ENCODE peak calls at places on chromosomes 11 and 22, in six cellular contexts. One of them, this sample, is unnamed. For H3K36me3, the result is how much of the 10 kb centered on the place peaks cover.

GRCh38 chr22:35448552-35448922 is 48.6 kb downstream of the MCM5 start:
- DNase-seq in cardiac muscle cell: no peak
- DNase-seq in aorta: no peak
- DNase-seq in tibial nerve: no peak
- DNase-seq in Peyer's patch: no peak
- DNase-seq in pancreas: no peak
- DNase-seq in this sample: no peak

GRCh38 chr11:86245369-86246292 is 1.1 kb downstream of the EED start:
- DNase-seq in cardiac muscle cell: peak
- DNase-seq in aorta: no peak
- DNase-seq in tibial nerve: no peak
- DNase-seq in Peyer's patch: no peak
- DNase-seq in pancreas: peak
- DNase-seq in this sample: peak

GRCh38 chr11:87300640-87301381 is 263.1 kb downstream of the TMEM135 start:
- DNase-seq in cardiac muscle cell: no peak
- DNase-seq in aorta: no peak
- DNase-seq in tibial nerve: no peak
- DNase-seq in Peyer's patch: no peak
- DNase-seq in pancreas: no peak
- DNase-seq in this sample: no peak

GRCh38 chr11:130464289-130464812 is 15.9 kb downstream of the ADAMTS15 start:
- DNase-seq in cardiac muscle cell: peak
- DNase-seq in aorta: no peak
- DNase-seq in tibial nerve: no peak
- DNase-seq in Peyer's patch: no peak
- DNase-seq in pancreas: no peak
- DNase-seq in this sample: no peak

GRCh38 chr11:70843906-70844305 is 408.5 kb downstream of the SHANK2 start:
- DNase-seq in cardiac muscle cell: no peak
- DNase-seq in aorta: no peak
- DNase-seq in tibial nerve: no peak
- DNase-seq in Peyer's patch: no peak
- DNase-seq in pancreas: no peak
- DNase-seq in this sample: no peak

GRCh38 chr11:128956401-128957203 is 13.9 kb upstream of the TP53AIP1 start:
- DNase-seq in cardiac muscle cell: peak
- DNase-seq in aorta: no peak
- DNase-seq in tibial nerve: no peak
- DNase-seq in Peyer's patch: no peak
- DNase-seq in pancreas: peak
- DNase-seq in this sample: no peak

GRCh38 chr11:47257518-47258316 is at the start of gene NR1H3:
- DNase-seq in cardiac muscle cell: peak
- DNase-seq in aorta: peak
- DNase-seq in tibial nerve: peak
- DNase-seq in Peyer's patch: peak
- DNase-seq in pancreas: peak
- DNase-seq in this sample: peak

GRCh38 chr11:43920598-43921419 is 21.6 kb upstream of the C11orf96 start:
- DNase-seq in cardiac muscle cell: peak
- DNase-seq in aorta: no peak
- DNase-seq in tibial nerve: peak
- DNase-seq in Peyer's patch: no peak
- DNase-seq in pancreas: peak
- DNase-seq in this sample: no peak

GRCh38 chr11:44004452-44004833 is 43.3 kb upstream of the ACCSL start:
- DNase-seq in cardiac muscle cell: no peak
- DNase-seq in aorta: no peak
- DNase-seq in tibial nerve: no peak
- DNase-seq in Peyer's patch: no peak
- DNase-seq in pancreas: no peak
- DNase-seq in this sample: no peak

GRCh38 chr22:36971726-36972125 is 47.5 kb downstream of the TST start:
- DNase-seq in cardiac muscle cell: no peak
- DNase-seq in aorta: no peak
- DNase-seq in tibial nerve: no peak
- DNase-seq in Peyer's patch: no peak
- DNase-seq in pancreas: no peak
- DNase-seq in this sample: no peak

GRCh38 chr11:71466358-71466757 is 13.4 kb downstream of the NADSYN1 start:
- DNase-seq in cardiac muscle cell: no peak
- DNase-seq in aorta: peak
- DNase-seq in tibial nerve: no peak
- DNase-seq in Peyer's patch: peak
- DNase-seq in pancreas: no peak
- DNase-seq in this sample: peak

GRCh38 chr22:47450876-47451475 is 688.5 kb downstream of the TBC1D22A start:
- DNase-seq in cardiac muscle cell: no peak
- DNase-seq in aorta: no peak
- DNase-seq in tibial nerve: no peak
- DNase-seq in Peyer's patch: no peak
- DNase-seq in pancreas: no peak
- DNase-seq in this sample: no peak

GRCh38 chr11:70141490-70142014 is 61.5 kb upstream of the FADD start:
- DNase-seq in cardiac muscle cell: no peak
- DNase-seq in aorta: no peak
- DNase-seq in tibial nerve: no peak
- DNase-seq in Peyer's patch: no peak
- DNase-seq in pancreas: no peak
- DNase-seq in this sample: no peak

GRCh38 chr22:32707971-32708370 is 93.5 kb upstream of the TIMP3 start:
- DNase-seq in cardiac muscle cell: no peak
- DNase-seq in aorta: no peak
- DNase-seq in tibial nerve: no peak
- DNase-seq in Peyer's patch: no peak
- DNase-seq in pancreas: no peak
- DNase-seq in this sample: no peak

GRCh38 chr11:126115820-126116319 is 53.2 kb upstream of the CDON start:
- DNase-seq in cardiac muscle cell: peak
- DNase-seq in aorta: peak
- DNase-seq in tibial nerve: peak
- DNase-seq in Peyer's patch: peak
- DNase-seq in pancreas: peak
- DNase-seq in this sample: peak

GRCh38 chr11:110169738-110170137 is 76.5 kb downstream of the ZC3H12C start:
- DNase-seq in cardiac muscle cell: no peak
- DNase-seq in aorta: no peak
- DNase-seq in tibial nerve: no peak
- DNase-seq in Peyer's patch: no peak
- DNase-seq in pancreas: no peak
- DNase-seq in this sample: no peak

GRCh38 chr11:132850106-132850505 is 682.2 kb downstream of the OPCML start:
- DNase-seq in cardiac muscle cell: no peak
- DNase-seq in aorta: no peak
- DNase-seq in tibial nerve: no peak
- DNase-seq in Peyer's patch: no peak
- DNase-seq in pancreas: no peak
- DNase-seq in this sample: no peak

GRCh38 chr11:116499396-116500001 is 273.3 kb downstream of the BUD13 start:
- DNase-seq in cardiac muscle cell: peak
- DNase-seq in aorta: peak
- DNase-seq in tibial nerve: peak
- DNase-seq in Peyer's patch: peak
- DNase-seq in pancreas: peak
- DNase-seq in this sample: no peak

GRCh38 chr11:74662487-74663103 is 68.6 kb downstream of the CHRDL2 start:
- DNase-seq in cardiac muscle cell: no peak
- DNase-seq in aorta: no peak
- DNase-seq in tibial nerve: no peak
- DNase-seq in Peyer's patch: no peak
- DNase-seq in pancreas: no peak
- DNase-seq in this sample: no peak

GRCh38 chr22:48808038-48808960 is 1019.4 kb downstream of the BRD1 start:
- DNase-seq in cardiac muscle cell: no peak
- DNase-seq in aorta: peak
- DNase-seq in tibial nerve: no peak
- DNase-seq in Peyer's patch: no peak
- DNase-seq in pancreas: no peak
- DNase-seq in this sample: peak

GRCh38 chr11:122619757-122620156 is 35.8 kb upstream of the UBASH3B start:
- DNase-seq in cardiac muscle cell: no peak
- DNase-seq in aorta: no peak
- DNase-seq in tibial nerve: no peak
- DNase-seq in Peyer's patch: no peak
- DNase-seq in pancreas: no peak
- DNase-seq in this sample: no peak

GRCh38 chr11:60985991-60986915 is 14.8 kb downstream of the CD6 start:
- DNase-seq in cardiac muscle cell: peak
- DNase-seq in aorta: no peak
- DNase-seq in tibial nerve: no peak
- DNase-seq in Peyer's patch: no peak
- DNase-seq in pancreas: peak
- DNase-seq in this sample: peak

GRCh38 chr11:63770763-63771162 is 2.2 kb upstream of the ZFTA start:
- DNase-seq in cardiac muscle cell: no peak
- DNase-seq in aorta: no peak
- DNase-seq in tibial nerve: no peak
- DNase-seq in Peyer's patch: no peak
- DNase-seq in pancreas: no peak
- DNase-seq in this sample: no peak

GRCh38 chr11:111557425-111558111 is 17.0 kb downstream of the LAYN start:
- DNase-seq in cardiac muscle cell: peak
- DNase-seq in aorta: no peak
- DNase-seq in tibial nerve: no peak
- DNase-seq in Peyer's patch: no peak
- DNase-seq in pancreas: no peak
- DNase-seq in this sample: no peak

DNA sequence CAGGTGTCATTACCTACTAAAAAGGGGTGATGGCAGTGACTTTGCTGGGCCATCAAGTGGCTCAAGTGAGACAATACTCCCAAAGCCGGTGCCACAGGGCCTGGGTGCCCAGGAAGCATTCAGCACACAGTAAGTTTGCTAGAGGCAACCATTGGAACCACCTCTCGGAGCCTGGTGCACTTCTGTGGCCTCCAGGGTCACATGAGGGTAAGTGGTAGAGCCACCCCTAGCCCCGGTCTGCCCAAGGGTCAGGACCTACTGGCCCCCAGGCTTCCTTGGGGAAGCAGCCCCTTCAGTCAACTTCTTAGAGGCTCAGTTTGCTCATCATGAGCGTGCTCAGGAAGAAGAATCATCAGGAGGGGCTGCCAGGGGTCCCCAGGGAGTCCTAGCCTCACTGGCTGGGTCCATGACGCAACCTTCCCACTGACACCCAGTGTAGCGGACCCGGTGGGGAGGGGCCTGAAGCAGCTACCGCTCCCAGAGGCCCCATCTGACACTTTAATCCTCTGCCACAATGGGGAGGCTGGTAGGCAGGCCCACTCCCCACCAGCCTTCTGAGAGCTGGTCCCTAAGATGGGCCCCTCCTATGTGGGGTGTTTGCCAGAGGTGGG is 17.5 kb upstream of the RASL10A start:
- DNase-seq in cardiac muscle cell: no peak
- DNase-seq in aorta: no peak
- DNase-seq in tibial nerve: no peak
- DNase-seq in Peyer's patch: no peak
- DNase-seq in pancreas: no peak
- DNase-seq in this sample: no peak
- H3K36me3 ChIP-seq in cardiac muscle cell: under half
- H3K36me3 ChIP-seq in aorta: under half
- H3K36me3 ChIP-seq in tibial nerve: half or more
- H3K36me3 ChIP-seq in Peyer's patch: under half
- H3K36me3 ChIP-seq in pancreas: under half
- H3K36me3 ChIP-seq in this sample: half or more

GRCh38 chr11:596374-596773 is 19.4 kb downstream of the IRF7 start:
- DNase-seq in cardiac muscle cell: no peak
- DNase-seq in aorta: no peak
- DNase-seq in tibial nerve: no peak
- DNase-seq in Peyer's patch: no peak
- DNase-seq in pancreas: no peak
- DNase-seq in this sample: no peak

GRCh38 chr11:593347-593746 is 17.1 kb downstream of the PHRF1 start:
- DNase-seq in cardiac muscle cell: no peak
- DNase-seq in aorta: no peak
- DNase-seq in tibial nerve: no peak
- DNase-seq in Peyer's patch: no peak
- DNase-seq in pancreas: no peak
- DNase-seq in this sample: no peak

GRCh38 chr11:597166-597725 is 18.5 kb downstream of the IRF7 start:
- DNase-seq in cardiac muscle cell: no peak
- DNase-seq in aorta: no peak
- DNase-seq in tibial nerve: no peak
- DNase-seq in Peyer's patch: no peak
- DNase-seq in pancreas: no peak
- DNase-seq in this sample: no peak

GRCh38 chr11:592918-593317 is 16.6 kb downstream of the PHRF1 start:
- DNase-seq in cardiac muscle cell: no peak
- DNase-seq in aorta: no peak
- DNase-seq in tibial nerve: no peak
- DNase-seq in Peyer's patch: no peak
- DNase-seq in pancreas: no peak
- DNase-seq in this sample: no peak

DNA sequence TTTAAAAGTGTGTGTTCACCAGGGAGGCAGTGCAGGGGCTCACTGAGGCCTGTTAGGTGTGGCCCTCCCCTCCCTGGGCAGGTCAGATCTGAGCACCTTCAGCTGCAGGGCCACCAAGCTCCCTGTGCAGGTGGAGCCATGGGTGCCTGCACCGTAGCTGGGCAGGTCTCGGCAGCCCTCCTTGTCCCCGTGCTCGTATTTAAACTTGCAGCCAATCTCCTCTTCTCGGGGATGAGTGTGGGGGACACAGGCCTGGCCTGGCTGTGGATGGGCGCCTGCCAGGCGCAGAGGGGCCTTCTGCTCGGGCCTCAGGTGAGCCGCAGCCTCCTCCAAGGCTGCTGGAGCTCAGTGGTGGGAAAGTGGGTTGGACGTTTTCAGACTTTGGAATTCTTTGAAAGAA is 19.1 kb downstream of the PHRF1 start:
- DNase-seq in cardiac muscle cell: no peak
- DNase-seq in aorta: no peak
- DNase-seq in tibial nerve: no peak
- DNase-seq in Peyer's patch: no peak
- DNase-seq in pancreas: no peak
- DNase-seq in this sample: no peak
- H3K36me3 ChIP-seq in cardiac muscle cell: under half
- H3K36me3 ChIP-seq in aorta: under half
- H3K36me3 ChIP-seq in tibial nerve: half or more
- H3K36me3 ChIP-seq in Peyer's patch: under half
- H3K36me3 ChIP-seq in pancreas: half or more
- H3K36me3 ChIP-seq in this sample: half or more

DNA sequence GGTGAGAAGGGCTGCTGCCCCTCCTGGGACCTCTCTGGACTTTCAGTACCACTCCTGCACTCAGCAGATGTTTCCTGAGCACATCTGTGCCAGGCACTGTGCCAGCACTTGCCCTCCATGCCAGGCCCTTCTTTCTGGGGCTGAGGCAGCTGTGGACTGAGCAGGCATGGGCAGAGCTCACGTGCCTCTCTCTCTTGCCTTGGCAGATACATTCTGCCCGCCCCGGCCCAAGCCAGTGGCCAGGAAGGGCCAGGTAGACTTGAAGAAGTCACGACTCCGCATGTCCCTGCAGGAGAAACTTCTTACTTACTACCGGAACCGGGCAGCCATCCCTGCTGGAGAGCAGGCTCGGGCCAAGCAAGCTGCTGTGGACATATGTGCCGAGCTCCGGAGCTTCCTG is 8.3 kb upstream of the ATF4 start:
- DNase-seq in cardiac muscle cell: no peak
- DNase-seq in aorta: peak
- DNase-seq in tibial nerve: no peak
- DNase-seq in Peyer's patch: no peak
- DNase-seq in pancreas: no peak
- DNase-seq in this sample: no peak
- H3K36me3 ChIP-seq in cardiac muscle cell: half or more
- H3K36me3 ChIP-seq in aorta: under half
- H3K36me3 ChIP-seq in tibial nerve: half or more
- H3K36me3 ChIP-seq in Peyer's patch: under half
- H3K36me3 ChIP-seq in pancreas: half or more
- H3K36me3 ChIP-seq in this sample: half or more

GRCh38 chr11:134248910-134249480 is 4.2 kb downstream of the THYN1 start:
- DNase-seq in cardiac muscle cell: no peak
- DNase-seq in aorta: no peak
- DNase-seq in tibial nerve: no peak
- DNase-seq in Peyer's patch: no peak
- DNase-seq in pancreas: no peak
- DNase-seq in this sample: no peak
- H3K36me3 ChIP-seq in cardiac muscle cell: under half
- H3K36me3 ChIP-seq in aorta: under half
- H3K36me3 ChIP-seq in tibial nerve: half or more
- H3K36me3 ChIP-seq in Peyer's patch: under half
- H3K36me3 ChIP-seq in pancreas: under half
- H3K36me3 ChIP-seq in this sample: half or more

This sample was measured in spleen.